ENCODE peak calls at places on chromosomes 3 and 15, in four cellular contexts. P is HepG2, Z is AG10803, Q is transverse colon. H is an unnamed sample.

GRCh38 chr3:25573386-25574171 is 91.1 kb downstream of the TOP2B start:
- DNase-seq in Q (no peak), Z (peak; percentile 69), P (no peak), H (peak; percentile 57)

GRCh38 chr3:115357456-115357855 is 210.4 kb upstream of the ZBTB20 start:
- DNase-seq in Z (no peak), P (no peak), Q (no peak), H (no peak)

GRCh38 chr3:17831366-17831765 is 88.9 kb upstream of the TBC1D5 start:
- DNase-seq in Q (no peak), P (no peak), Z (no peak), H (no peak)

GRCh38 chr3:37741644-37742043 is 120.0 kb upstream of the CTDSPL start:
- DNase-seq in Z (no peak), Q (peak; percentile 47), P (peak; percentile 18), H (no peak)

GRCh38 chr3:187685948-187686347 is 15.8 kb upstream of the SST start:
- DNase-seq in Q (no peak), Z (no peak), P (no peak), H (no peak)

GRCh38 chr15:49255966-49256759 is 86.1 kb downstream of the GALK2 start:
- DNase-seq in Z (no peak), Q (no peak), P (no peak), H (no peak)

GRCh38 chr15:85579011-85579701 is 198.8 kb downstream of the AKAP13 start:
- DNase-seq in Z (no peak), Q (peak; percentile 81), P (no peak), H (no peak)

GRCh38 chr15:35481992-35482391 is 64.0 kb downstream of the DPH6 start:
- DNase-seq in P (no peak), Z (peak; percentile 50), Q (no peak), H (peak; percentile 25)

GRCh38 chr15:94478763-94479162 is 247.4 kb downstream of the MCTP2 start:
- DNase-seq in P (no peak), Q (no peak), Z (no peak), H (no peak)

GRCh38 chr15:89177633-89178306 is 43.6 kb downstream of the RLBP1 start:
- DNase-seq in Z (peak; percentile 80), Q (peak; percentile 62), P (peak; percentile 57), H (peak; percentile 21)

GRCh38 chr15:96353378-96353930 is 23.0 kb downstream of the NR2F2 start:
- DNase-seq in Z (no peak), P (no peak), Q (no peak), H (no peak)

GRCh38 chr15:53197426-53197839 is 407.3 kb upstream of the ONECUT1 start:
- DNase-seq in P (peak; percentile 44), Q (peak; percentile 58), Z (peak; percentile 42), H (no peak)

GRCh38 chr15:39706252-39706651 is 76.4 kb downstream of the FSIP1 start:
- DNase-seq in P (no peak), Q (no peak), Z (no peak), H (no peak)
- TF ChIP-seq CTCF in P (no peak), Q (no peak), Z (no peak), H (no peak)

GRCh38 chr3:133576169-133576568 is 2.7 kb downstream of the CDV3 start:
- DNase-seq in P (no peak), Q (no peak), Z (no peak), H (no peak)

GRCh38 chr3:133573054-133573628 is 345 bp upstream of the CDV3 start:
- DNase-seq in P (peak; percentile 99), Q (peak; percentile 100), Z (peak; percentile 100), H (peak; percentile 100)

GRCh38 chr3:133573629-133574194 is at the start of gene CDV3:
- DNase-seq in Z (no peak), P (no peak), Q (no peak), H (no peak)

GRCh38 chr3:133575121-133575520 is 1.6 kb downstream of the CDV3 start:
- DNase-seq in Q (no peak), Z (no peak), P (no peak), H (no peak)

DNA sequence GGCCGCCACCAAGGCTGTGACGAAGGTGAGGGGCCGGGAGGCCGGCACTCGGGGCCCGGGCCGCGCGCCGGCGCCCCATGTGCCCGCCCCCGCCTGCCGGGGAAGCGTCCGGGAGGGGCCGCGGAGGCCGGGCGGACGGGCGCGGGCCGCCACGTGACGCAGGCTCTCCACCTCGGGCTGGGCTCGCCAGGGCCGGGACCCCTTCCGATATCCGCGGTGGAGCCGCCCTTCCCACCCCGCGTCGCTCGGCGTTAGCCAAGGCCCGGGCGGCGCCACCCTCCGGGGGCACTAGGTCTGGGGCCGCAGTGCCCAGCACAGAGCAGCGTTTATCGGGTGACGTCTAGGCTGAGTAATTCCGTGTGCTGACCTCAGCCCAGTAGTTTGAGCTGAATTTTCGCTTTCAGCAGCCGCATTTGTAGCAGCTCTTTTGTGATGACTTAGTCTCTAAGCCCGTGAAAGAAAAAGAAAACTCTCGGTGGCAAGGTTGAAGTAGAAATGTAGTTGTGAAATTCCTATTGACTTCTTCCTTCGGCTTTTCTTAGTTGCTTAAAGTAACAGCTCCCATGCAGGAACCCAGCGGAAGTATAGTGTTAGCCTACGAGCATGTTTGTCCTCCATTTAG is 885 bp downstream of the CDV3 start:
- DNase-seq in Q (peak; percentile 80), P (peak; percentile 44), Z (peak; percentile 62), H (no peak)
- TF ChIP-seq CTCF in Q (no peak), P (peak; percentile 52), Z (no peak), H (no peak)

GRCh38 chr3:112333002-112333385 is at the start of gene CD200:
- DNase-seq in Z (peak; percentile 17), Q (peak; percentile 68), P (no peak), H (no peak)
- TF ChIP-seq CTCF in Z (no peak), Q (peak; percentile 29), P (no peak), H (no peak)

GRCh38 chr3:12058408-12058807 is 54.2 kb downstream of the SYN2 start:
- DNase-seq in Q (no peak), P (no peak), Z (no peak), H (no peak)
- TF ChIP-seq CTCF in Q (no peak), P (no peak), Z (no peak), H (no peak)

GRCh38 chr3:100953103-100953502 is 40.1 kb downstream of the ABI3BP start:
- DNase-seq in Q (no peak), Z (no peak), P (no peak), H (no peak)

GRCh38 chr3:100957407-100958100 is 35.7 kb downstream of the ABI3BP start:
- DNase-seq in Q (no peak), P (no peak), Z (peak; percentile 61), H (peak; percentile 81)

GRCh38 chr3:100956276-100956675 is 36.9 kb downstream of the ABI3BP start:
- DNase-seq in Z (no peak), Q (no peak), P (no peak), H (no peak)

GRCh38 chr3:100954199-100954935 is 38.9 kb downstream of the ABI3BP start:
- DNase-seq in Q (no peak), P (no peak), Z (peak; percentile 42), H (no peak)

GRCh38 chr3:100954990-100955389 is 38.2 kb downstream of the ABI3BP start:
- DNase-seq in Q (peak; percentile 14), P (no peak), Z (peak; percentile 97), H (peak; percentile 87)
- TF ChIP-seq CTCF in Q (no peak), P (no peak), Z (no peak), H (no peak)

DNA sequence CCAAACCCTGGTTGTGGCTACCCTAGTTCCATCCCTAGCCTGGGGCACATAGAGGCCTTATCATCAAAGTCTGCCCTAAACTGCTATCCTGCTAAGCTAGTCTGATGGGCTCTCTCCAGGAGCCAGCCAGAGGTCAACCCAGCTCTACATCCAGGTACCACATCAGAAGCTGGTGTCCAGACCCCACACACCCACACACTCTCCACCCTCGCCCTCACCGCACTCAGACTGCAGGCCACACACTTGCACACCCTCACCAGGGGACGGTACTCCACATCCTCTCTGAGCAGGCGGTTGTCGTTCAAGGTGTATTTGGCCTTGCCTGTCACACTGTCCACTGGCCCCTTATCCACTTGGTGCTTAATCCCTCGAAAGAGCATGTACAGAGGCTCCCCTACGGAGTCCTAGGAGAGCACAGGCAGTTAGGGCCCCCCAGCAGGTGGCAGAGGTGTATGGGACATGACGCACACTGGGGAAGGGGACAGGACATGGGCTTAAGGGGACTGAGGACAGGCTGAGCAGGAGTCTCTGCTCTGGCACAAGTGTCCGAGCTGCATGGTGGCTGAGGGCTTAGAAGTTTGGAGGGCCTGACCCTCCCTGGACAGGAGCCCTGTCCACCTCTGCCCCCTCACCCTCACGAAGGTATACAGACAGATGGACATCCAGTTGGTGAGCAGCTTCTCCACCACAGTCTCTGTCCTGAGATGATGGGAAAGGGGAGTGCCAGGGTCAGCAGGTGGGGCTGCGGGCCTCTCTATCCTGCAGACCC is 18.1 kb downstream of the PLXNB1 start:
- DNase-seq in Z (no peak), P (no peak), Q (no peak), H (no peak)
- TF ChIP-seq CTCF in Z (no peak), P (peak; percentile 17), Q (no peak), H (no peak)

GRCh38 chr3:163878396-163878795 is 1199.9 kb downstream of the SI start:
- DNase-seq in Z (no peak), Q (no peak), P (no peak), H (no peak)
- TF ChIP-seq CTCF in Z (no peak), Q (no peak), P (no peak), H (no peak)

DNA sequence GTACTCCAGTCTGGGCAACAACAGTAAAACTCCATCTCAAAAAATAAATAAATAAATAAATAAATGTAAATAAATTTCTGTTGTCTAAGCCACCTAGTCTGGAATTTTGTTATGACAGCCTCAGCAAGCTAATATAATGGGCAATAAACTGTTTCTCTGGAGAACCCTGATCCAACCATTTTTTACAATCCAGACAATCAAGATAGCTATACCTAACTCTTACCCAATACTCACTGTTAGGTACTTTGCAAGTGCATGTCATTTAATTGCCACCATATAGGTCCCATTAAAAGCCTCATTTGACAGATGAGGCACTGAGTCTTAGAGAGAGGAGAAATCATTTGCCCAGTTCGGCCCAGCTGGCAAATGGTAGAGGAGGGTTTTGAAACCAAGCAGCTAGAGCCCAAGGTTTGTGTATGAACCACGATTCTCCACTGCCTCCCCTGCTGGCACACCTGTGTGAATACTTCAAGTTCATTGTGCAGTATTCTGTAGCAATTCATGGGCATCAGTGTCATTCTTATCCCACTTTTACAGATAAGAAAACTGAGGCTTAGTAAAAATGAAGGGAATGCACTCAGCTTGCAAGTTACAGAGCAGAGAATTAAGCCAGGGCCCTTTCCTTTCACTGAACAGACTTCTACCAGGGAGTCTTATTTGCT is 107.0 kb upstream of the UBE2E1 start:
- DNase-seq in P (no peak), Q (peak; percentile 21), Z (no peak), H (no peak)
- TF ChIP-seq CTCF in P (no peak), Q (peak; percentile 16), Z (no peak), H (no peak)